ENCODE peak calls at places on chromosomes 3 and 15, in eight cellular contexts. Z is CD4-positive, alpha-beta T cell; F is activated T-helper 9 cell treated with anti-CD3 and anti-CD28 coated beads, Interleukin-2, amount 50 U/mL, for 16 hours; M is activated CD4-positive, alpha-beta memory T cell treated with anti-CD3 and anti-CD28 coated beads for 36 hours; X is NCI-H2171; B is colonic mucosa; O is HS-5; W is NCI-H1105 treated with DMSO at 0.1 percent for 48 hours. I is an unnamed sample.
A peak's percentile ranks its signal among the peaks of the same experiment; 100 is the strongest.

GRCh38 chr3:131658115-131658514 is 155.3 kb upstream of the MRPL3 start:
- DNase-seq in Z (no peak), F (no peak), M (no peak), X (no peak), B (no peak), O (no peak), W (no peak), I (no peak)

GRCh38 chr3:85572426-85572825 is 613.6 kb downstream of the CADM2 start:
- DNase-seq in Z (no peak), F (no peak), M (no peak), X (no peak), B (no peak), O (no peak), W (no peak), I (no peak)

GRCh38 chr3:7752005-7752404 is 749.6 kb upstream of the LMCD1 start:
- DNase-seq in Z (no peak), F (no peak), M (no peak), X (no peak), B (no peak), O (no peak), W (no peak), I (no peak)

GRCh38 chr3:133459400-133459799 is 59.5 kb downstream of the BFSP2 start:
- DNase-seq in Z (no peak), F (no peak), M (no peak), X (no peak), B (no peak), O (no peak), W (no peak), I (no peak)

GRCh38 chr15:87816016-87816415 is 440.5 kb downstream of the NTRK3 start:
- DNase-seq in Z (no peak), F (no peak), M (no peak), X (no peak), B (no peak), O (no peak), W (no peak), I (peak; percentile 29)

GRCh38 chr3:43855674-43856299 is 165.0 kb downstream of the ABHD5 start:
- DNase-seq in Z (no peak), F (no peak), M (peak; percentile 59), X (no peak), B (peak; percentile 72), O (no peak), W (peak; percentile 20), I (peak; percentile 56)

GRCh38 chr3:157905885-157906284 is 200.3 kb downstream of the SHOX2 start:
- DNase-seq in Z (no peak), F (no peak), M (no peak), X (no peak), B (no peak), O (no peak), W (no peak), I (no peak)

GRCh38 chr15:78407889-78408640 is 30.0 kb upstream of the IREB2 start:
- DNase-seq in Z (no peak), F (no peak), M (no peak), X (no peak), B (no peak), O (no peak), W (no peak), I (no peak)

GRCh38 chr15:41868321-41868720 is 25.5 kb downstream of the SPTBN5 start:
- DNase-seq in Z (no peak), F (no peak), M (no peak), X (no peak), B (no peak), O (no peak), W (no peak), I (no peak)

GRCh38 chr15:33132722-33133345 is 61.7 kb downstream of the FMN1 start:
- DNase-seq in Z (no peak), F (no peak), M (no peak), X (peak; percentile 33), B (peak; percentile 63), O (peak; percentile 49), W (peak; percentile 47), I (peak; percentile 76)

GRCh38 chr15:75531041-75531450 is 48.1 kb downstream of the PTPN9 start:
- DNase-seq in Z (no peak), F (no peak), M (no peak), X (no peak), B (peak; percentile 28), O (no peak), W (no peak), I (peak; percentile 40)

GRCh38 chr3:32626650-32627049 is 56.0 kb upstream of the DYNC1LI1 start:
- DNase-seq in Z (no peak), F (no peak), M (no peak), X (no peak), B (no peak), O (no peak), W (no peak), I (no peak)

GRCh38 chr15:53323197-53323596 is 436.3 kb downstream of the WDR72 start:
- DNase-seq in Z (no peak), F (no peak), M (no peak), X (no peak), B (no peak), O (no peak), W (no peak), I (no peak)

GRCh38 chr3:196198771-196199753 is 12.1 kb downstream of the ZDHHC19 start:
- DNase-seq in Z (no peak), F (no peak), M (no peak), X (no peak), B (no peak), O (no peak), W (no peak), I (no peak)

GRCh38 chr3:197125601-197126000 is 96.0 kb upstream of the MELTF start:
- DNase-seq in Z (no peak), F (no peak), M (peak; percentile 14), X (no peak), B (no peak), O (peak; percentile 39), W (no peak), I (peak; percentile 53)

GRCh38 chr15:80970018-80970657 is 19.5 kb downstream of the MESD start:
- DNase-seq in Z (peak; percentile 48), F (peak; percentile 27), M (peak; percentile 67), X (peak; percentile 32), B (peak; percentile 73), O (no peak), W (peak; percentile 37), I (peak; percentile 54)

GRCh38 chr3:69499899-69500316 is 114.0 kb upstream of the FRMD4B start:
- DNase-seq in Z (no peak), F (no peak), M (no peak), X (no peak), B (peak; percentile 18), O (no peak), W (no peak), I (no peak)

GRCh38 chr15:77713281-77713680 is 80.6 kb upstream of the LINGO1 start:
- DNase-seq in Z (no peak), F (no peak), M (no peak), X (no peak), B (no peak), O (no peak), W (no peak), I (no peak)

GRCh38 chr3:183262979-183263378 is 9.9 kb downstream of the B3GNT5 start:
- DNase-seq in Z (no peak), F (no peak), M (no peak), X (no peak), B (no peak), O (no peak), W (no peak), I (no peak)

GRCh38 chr3:134039161-134039862 is 9.6 kb upstream of the SLCO2A1 start:
- DNase-seq in Z (no peak), F (no peak), M (no peak), X (no peak), B (peak; percentile 87), O (no peak), W (no peak), I (no peak)

GRCh38 chr3:168803536-168803935 is 707.8 kb upstream of the GOLIM4 start:
- DNase-seq in Z (no peak), F (no peak), M (no peak), X (no peak), B (no peak), O (no peak), W (no peak), I (peak; percentile 7)

GRCh38 chr3:70308760-70309159 is 3.7 kb downstream of the MDFIC2 start:
- DNase-seq in Z (no peak), F (no peak), M (no peak), X (no peak), B (no peak), O (no peak), W (no peak), I (peak; percentile 25)

GRCh38 chr3:142828703-142829304 is 60.1 kb downstream of the PCOLCE2 start:
- DNase-seq in Z (peak; percentile 24), F (peak; percentile 19), M (peak; percentile 85), X (peak; percentile 71), B (peak; percentile 84), O (peak; percentile 35), W (peak; percentile 86), I (peak; percentile 70)

GRCh38 chr3:127630811-127631714 is 2.1 kb downstream of the PODXL2 start:
- DNase-seq in Z (no peak), F (no peak), M (no peak), X (peak; percentile 47), B (no peak), O (no peak), W (no peak), I (no peak)

GRCh38 chr3:65808407-65808806 is 230.3 kb downstream of the MAGI1 start:
- DNase-seq in Z (no peak), F (no peak), M (no peak), X (no peak), B (no peak), O (no peak), W (no peak), I (no peak)

GRCh38 chr3:127002195-127003174 is 19.6 kb downstream of the PLXNA1 start:
- DNase-seq in Z (no peak), F (no peak), M (no peak), X (no peak), B (peak; percentile 54), O (peak; percentile 72), W (no peak), I (peak; percentile 89)

GRCh38 chr3:58556761-58557181 is 19.8 kb upstream of the ACOX2 start:
- DNase-seq in Z (no peak), F (no peak), M (no peak), X (peak; percentile 60), B (no peak), O (no peak), W (no peak), I (no peak)

GRCh38 chr3:187403768-187404270 is 35.6 kb downstream of the RTP4 start:
- DNase-seq in Z (no peak), F (no peak), M (no peak), X (no peak), B (no peak), O (peak; percentile 92), W (no peak), I (peak; percentile 97)

GRCh38 chr3:140570602-140571001 is 107.3 kb upstream of the TRIM42 start:
- DNase-seq in Z (no peak), F (no peak), M (no peak), X (no peak), B (no peak), O (no peak), W (peak; percentile 36), I (no peak)

GRCh38 chr15:58052334-58052733 is 13.2 kb downstream of the ALDH1A2 start:
- DNase-seq in Z (no peak), F (no peak), M (no peak), X (no peak), B (no peak), O (no peak), W (no peak), I (no peak)

GRCh38 chr3:28476194-28476593 is 127.6 kb upstream of the AZI2 start:
- DNase-seq in Z (no peak), F (no peak), M (no peak), X (peak; percentile 11), B (no peak), O (peak; percentile 16), W (peak; percentile 45), I (peak; percentile 57)

GRCh38 chr15:42118650-42119531 is 24.5 kb upstream of the PLA2G4D start:
- DNase-seq in Z (no peak), F (no peak), M (no peak), X (no peak), B (peak; percentile 71), O (no peak), W (peak; percentile 62), I (no peak)

GRCh38 chr3:64244011-64244942 is 19.0 kb upstream of the PRICKLE2 start:
- DNase-seq in Z (no peak), F (no peak), M (no peak), X (no peak), B (no peak), O (no peak), W (no peak), I (no peak)

GRCh38 chr15:89553632-89554031 is 21.6 kb upstream of the TICRR start:
- DNase-seq in Z (no peak), F (no peak), M (no peak), X (no peak), B (no peak), O (no peak), W (no peak), I (no peak)